ENCODE peak calls at places on chromosomes 5 and 9, in ten cellular contexts. Y, K, P, Q, N, M, V, D, Z and B are unnamed samples.

GRCh38 chr9:30519756-30520155 is 1864.7 kb upstream of the ACO1 start:
- DNase-seq in Y (no peak), Z (no peak), K (no peak), V (no peak), Q (no peak), M (no peak), P (no peak), D (no peak), N (no peak), B (no peak)

GRCh38 chr5:73295447-73295846 is 122.5 kb downstream of the TMEM174 start:
- DNase-seq in D (no peak), P (no peak), N (no peak), Q (peak), Z (no peak), K (no peak), M (no peak), Y (no peak), V (no peak), B (no peak)

GRCh38 chr9:90848866-90849265 is 47.2 kb downstream of the SYK start:
- DNase-seq in M (no peak), P (no peak), K (no peak), D (no peak), Y (no peak), Q (no peak), N (no peak), V (no peak), Z (no peak), B (no peak)

GRCh38 chr5:52840286-52841050 is 52.8 kb downstream of the ITGA1 start:
- DNase-seq in P (no peak), D (no peak), Y (no peak), V (peak), N (no peak), K (peak), Z (no peak), Q (no peak), M (no peak), B (no peak)

GRCh38 chr9:120612218-120612617 is 32.3 kb upstream of the CDK5RAP2 start:
- DNase-seq in Z (no peak), P (no peak), D (no peak), V (no peak), K (no peak), M (no peak), N (no peak), Q (peak), Y (no peak), B (no peak)

GRCh38 chr5:93164690-93165089 is 416.3 kb downstream of the NR2F1-AS1 start:
- DNase-seq in D (no peak), P (no peak), Y (peak), K (peak), Q (peak), V (no peak), Z (no peak), N (no peak), M (no peak), B (no peak)

GRCh38 chr5:112546946-112547647 is 128.0 kb upstream of the EPB41L4A start:
- DNase-seq in D (no peak), N (no peak), K (no peak), Y (no peak), M (no peak), V (no peak), Q (no peak), Z (no peak), P (no peak), B (no peak)

GRCh38 chr5:106610041-106610440 is 1060.7 kb downstream of the EFNA5 start:
- DNase-seq in N (no peak), V (no peak), K (no peak), D (no peak), M (no peak), Q (no peak), Y (no peak), Z (no peak), P (no peak), B (no peak)

GRCh38 chr9:126317513-126317912 is 9.1 kb upstream of the MVB12B start:
- DNase-seq in N (no peak), K (no peak), P (peak), Q (no peak), M (no peak), Y (no peak), Z (no peak), V (no peak), D (peak), B (no peak)

GRCh38 chr9:98942906-98943681 is 613 bp upstream of the COL15A1 start:
- DNase-seq in V (no peak), N (no peak), Y (no peak), K (no peak), D (no peak), Q (no peak), Z (no peak), M (no peak), P (no peak), B (no peak)

GRCh38 chr9:17520264-17521058 is 58.4 kb upstream of the SH3GL2 start:
- DNase-seq in D (no peak), V (no peak), K (no peak), Z (no peak), P (no peak), N (no peak), M (no peak), Y (no peak), Q (no peak), B (no peak)

GRCh38 chr5:56321236-56321881 is 88.2 kb upstream of the ANKRD55 start:
- DNase-seq in V (no peak), N (no peak), Y (no peak), P (no peak), Z (no peak), K (no peak), D (no peak), M (no peak), Q (no peak), B (no peak)